ENCODE peak calls at places on chromosome 12, in seven cellular contexts. R, H, W, Y, P, E and N are unnamed samples.

GRCh38 chr12:53344824-53345485 is 8.8 kb upstream of the SP7 start:
- DNase-seq in W (peak), Y (peak), P (peak), R (peak), H (peak), E (peak), N (peak)

GRCh38 chr12:116138781-116139180 is 138.7 kb downstream of the MED13L start:
- DNase-seq in R (peak), H (no peak), E (no peak), P (no peak), W (no peak), Y (no peak), N (no peak)

GRCh38 chr12:22624573-22624907 is 431 bp upstream of the ETNK1 start:
- DNase-seq in R (no peak), Y (no peak), P (no peak), W (no peak), H (no peak), E (no peak), N (no peak)

GRCh38 chr12:80763874-80764273 is 47.2 kb downstream of the MYF5 start:
- DNase-seq in R (peak), H (peak), P (peak), E (no peak), Y (no peak), W (no peak), N (peak)

GRCh38 chr12:5407457-5407856 is 24.5 kb upstream of the NTF3 start:
- DNase-seq in E (no peak), H (no peak), W (no peak), Y (no peak), R (peak), P (no peak), N (no peak)

GRCh38 chr12:30152705-30153104 is 369.0 kb upstream of the TMTC1 start:
- DNase-seq in P (no peak), R (no peak), W (no peak), E (no peak), H (no peak), Y (no peak), N (no peak)

GRCh38 chr12:47819902-47820630 is at the start of gene HDAC7:
- DNase-seq in W (peak), P (peak), Y (peak), H (peak), E (peak), R (peak), N (peak)

GRCh38 chr12:53236443-53237111 is 4.6 kb upstream of the RARG start:
- DNase-seq in E (no peak), H (no peak), P (no peak), W (no peak), Y (no peak), R (no peak), N (no peak)

GRCh38 chr12:6927999-6928702 is 392 bp downstream of the ATN1 start:
- DNase-seq in Y (no peak), R (no peak), W (no peak), P (no peak), H (no peak), E (no peak), N (no peak)

GRCh38 chr12:106978035-106978800 is 8.7 kb downstream of the MTERF2 start:
- DNase-seq in R (peak), H (peak), W (peak), E (peak), Y (peak), P (no peak), N (peak)

GRCh38 chr12:51980051-51980808 is 26.5 kb upstream of the TAMALIN start:
- DNase-seq in E (peak), R (peak), W (peak), P (peak), H (peak), Y (peak), N (peak)

DNA sequence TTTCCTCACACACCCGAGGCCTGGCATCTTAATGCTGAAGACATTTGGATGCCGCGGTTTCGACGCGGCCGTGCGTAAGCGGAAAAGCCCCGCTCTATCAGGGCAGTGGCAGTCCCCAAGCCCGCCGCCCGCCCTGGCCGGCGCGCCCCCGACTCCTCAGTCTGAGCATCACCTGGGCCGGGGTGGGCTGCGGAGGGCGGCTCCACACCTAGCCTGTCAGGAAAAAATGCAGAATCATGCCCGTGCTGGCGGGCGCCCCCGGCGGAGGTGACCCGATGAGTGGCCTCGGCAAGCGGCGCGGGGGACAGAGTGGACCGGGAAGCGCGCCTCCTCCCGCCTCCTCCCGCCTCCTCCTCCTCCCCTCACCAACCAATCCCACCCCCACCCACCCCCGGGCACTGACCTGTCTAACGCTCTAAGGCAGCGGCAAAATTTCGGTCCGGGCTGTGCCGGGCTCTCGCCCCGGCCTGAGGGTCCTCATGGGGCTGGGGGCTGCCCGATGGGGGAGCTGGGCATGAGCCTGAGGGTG is 568 bp downstream of the B4GALNT1 start:
- DNase-seq in R (peak), H (no peak), E (no peak), P (no peak), W (no peak), Y (no peak), N (no peak)
- TF ChIP-seq CTCF in R (no peak), H (no peak), E (no peak), P (no peak), W (no peak), Y (no peak), N (no peak)

GRCh38 chr12:96192926-96193573 is 1.1 kb upstream of the ELK3 start:
- DNase-seq in H (no peak), R (no peak), W (peak), E (no peak), Y (no peak), P (no peak), N (no peak)
- H3K4me3 ChIP-seq in H (no peak), R (no peak), W (no peak), E (no peak), Y (no peak), P (peak), N (no peak)

GRCh38 chr12:92784795-92785562 is 82.2 kb downstream of the PLEKHG7 start:
- DNase-seq in R (peak), E (no peak), Y (peak), W (no peak), H (peak), P (peak), N (peak)
- TF ChIP-seq CTCF in R (peak), E (peak), Y (peak), W (peak), H (peak), P (peak), N (peak)

DNA sequence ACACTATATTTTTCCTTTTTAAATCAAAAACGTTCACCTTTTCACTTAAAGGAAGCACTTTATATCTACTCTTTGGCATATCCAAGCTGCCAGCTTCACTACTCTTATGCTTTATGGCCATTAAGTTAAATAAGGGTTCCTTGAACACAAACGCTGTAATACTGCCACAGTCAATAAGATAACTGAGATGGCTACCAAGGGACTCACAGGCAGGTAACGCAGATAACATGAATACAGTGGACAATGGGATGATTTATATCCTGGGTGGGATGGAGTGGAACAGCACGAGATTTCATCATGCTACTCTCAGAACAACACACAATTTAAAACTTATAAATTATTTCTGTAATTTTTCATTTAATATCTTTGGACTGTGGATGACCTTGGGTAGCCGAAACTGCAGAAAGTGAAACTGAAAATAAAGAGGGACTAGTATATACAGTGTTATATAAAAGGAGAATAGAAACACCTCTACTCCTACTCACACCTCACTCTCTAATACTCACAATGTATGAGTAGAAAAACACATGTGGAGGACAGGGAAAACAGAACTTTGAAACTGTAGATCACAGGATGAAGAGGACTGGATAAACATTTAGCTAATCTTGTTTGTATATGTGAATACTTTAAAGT is 367.3 kb downstream of the C12orf50 start:
- DNase-seq in Y (no peak), R (no peak), P (no peak), W (no peak), H (no peak), E (no peak), N (no peak)
- H3K4me3 ChIP-seq in Y (no peak), R (peak), P (no peak), W (peak), H (no peak), E (no peak), N (peak)

DNA sequence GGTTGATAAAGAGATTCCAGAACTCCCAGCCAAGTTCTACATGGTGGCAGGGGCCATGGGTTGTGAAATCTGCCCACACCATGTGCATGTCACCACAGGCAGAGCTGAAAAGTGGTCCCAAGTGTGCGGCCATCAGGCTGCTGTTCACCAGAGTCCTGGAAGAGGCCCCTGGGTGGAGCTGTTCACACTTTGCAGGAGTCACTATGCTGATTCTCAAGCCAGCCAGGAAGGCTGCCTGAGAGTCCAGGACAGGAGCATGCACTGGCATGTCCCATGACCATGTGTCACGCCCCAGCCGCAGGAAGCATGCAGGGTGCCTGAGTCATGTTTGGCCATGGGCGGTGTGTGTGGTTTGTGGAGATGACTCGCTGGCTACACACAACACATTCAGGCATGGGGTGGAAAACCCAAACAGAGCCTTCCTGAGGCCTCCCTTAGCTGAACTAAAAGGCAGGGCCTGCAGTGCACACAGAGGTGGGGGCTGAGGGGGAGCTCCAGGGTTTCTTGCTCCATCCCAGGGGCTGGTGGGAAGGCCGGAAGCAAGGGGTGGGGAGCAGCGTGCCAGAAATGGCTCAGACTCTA is 19.5 kb downstream of the ABCB9 start:
- DNase-seq in H (peak), E (peak), R (peak), Y (peak), P (peak), W (no peak), N (peak)
- TF ChIP-seq CTCF in H (peak), E (peak), R (peak), Y (no peak), P (peak), W (no peak), N (peak)

DNA sequence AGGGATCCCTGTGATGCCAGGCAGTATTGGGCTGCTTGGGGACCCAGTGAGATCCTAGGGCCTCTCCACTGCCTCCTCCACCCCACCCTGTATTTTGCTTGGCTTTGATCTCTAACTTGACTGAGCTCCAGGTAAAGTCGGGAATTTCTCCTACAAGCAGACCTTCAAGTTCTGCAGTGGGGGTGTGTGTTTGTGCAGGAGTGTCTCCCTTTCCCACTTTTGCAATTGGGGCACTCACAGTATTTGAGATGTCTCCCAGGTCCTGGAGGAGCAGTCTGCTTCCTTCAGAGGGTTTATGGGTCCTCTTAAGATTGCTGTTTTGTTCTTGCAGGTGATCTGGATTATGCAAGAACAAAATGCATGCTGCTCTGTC is 68.9 kb downstream of the ALG10B start:
- DNase-seq in Y (no peak), H (no peak), E (no peak), P (no peak), W (no peak), R (no peak), N (no peak)
- H3K4me3 ChIP-seq in Y (no peak), H (no peak), E (no peak), P (no peak), W (no peak), R (no peak), N (no peak)

DNA sequence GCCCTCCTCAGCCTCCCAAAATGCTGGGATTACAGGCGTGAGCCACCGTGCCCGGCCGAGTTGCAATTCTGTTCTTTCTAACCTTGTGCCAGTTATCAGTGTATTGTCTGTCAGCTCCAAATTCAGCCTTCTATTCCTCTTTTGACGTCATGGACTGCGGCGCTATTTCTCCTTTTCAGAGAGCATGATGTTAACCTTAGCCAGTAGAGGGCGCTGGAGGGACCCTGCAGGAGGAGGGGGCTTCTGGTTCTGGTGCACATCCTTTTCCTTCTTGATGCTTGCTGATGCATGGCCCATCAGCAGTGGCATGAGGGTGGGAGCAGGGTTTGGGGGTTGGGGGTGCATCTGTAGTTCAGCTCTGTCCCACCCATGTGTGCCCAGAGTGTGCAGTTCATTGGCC is 179.3 kb upstream of the RMST start:
- DNase-seq in W (no peak), E (no peak), H (no peak), R (no peak), P (peak), Y (no peak), N (no peak)
- TF ChIP-seq CTCF in W (no peak), E (no peak), H (no peak), R (no peak), P (peak), Y (no peak), N (no peak)

DNA sequence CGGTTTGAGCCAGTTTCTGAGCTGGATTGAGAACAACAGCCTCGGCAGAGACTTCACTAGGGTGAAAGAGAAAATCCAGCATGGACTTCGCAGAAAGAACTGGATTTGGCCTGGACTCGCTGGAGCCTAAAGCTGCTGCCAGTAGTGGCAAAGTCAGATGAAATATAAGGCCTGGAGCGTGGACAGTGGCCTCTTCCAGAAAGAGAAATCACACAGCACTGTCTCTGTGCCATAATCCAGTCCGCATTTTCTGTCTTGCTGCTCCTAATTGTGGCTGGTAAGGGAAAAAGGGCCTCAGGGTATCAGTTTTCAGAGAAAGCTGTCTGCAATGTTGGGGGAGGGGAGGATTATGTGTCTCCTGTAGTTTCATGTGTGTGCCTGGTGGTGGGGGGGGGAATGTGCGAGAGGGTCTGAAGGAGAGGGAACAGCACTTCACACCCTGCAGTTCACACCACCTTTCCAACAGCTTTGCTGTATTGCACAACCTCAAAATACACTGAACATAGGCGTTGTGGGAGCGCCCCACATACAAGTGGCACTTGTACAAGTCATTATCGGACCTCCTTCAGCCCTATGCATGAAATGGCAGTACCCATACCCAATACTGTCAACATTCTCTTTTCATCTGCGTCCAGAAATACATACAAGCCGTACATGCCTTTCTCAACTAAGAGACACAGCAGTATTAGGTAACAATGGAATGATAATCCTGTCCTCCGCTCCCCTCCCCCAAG is 107.6 kb upstream of the ATF7IP start:
- DNase-seq in Y (peak), R (peak), H (peak), E (peak), P (peak), W (peak), N (peak)
- H3K4me3 ChIP-seq in Y (no peak), R (no peak), H (no peak), E (no peak), P (peak), W (peak), N (no peak)